ENCODE peak calls at places on chromosomes 11 and 22, in eight cellular contexts. M is neural progenitor cell, N is fibroblast of lung, K is GM20000, X is glutamatergic neuron, S is upper lobe of right lung, F is GM13977, Z is cardiac muscle cell. W is an unnamed sample.
A peak's percentile ranks its signal among the peaks of the same experiment; 100 is the strongest.

GRCh38 chr11:2511421-2512369 is 66.9 kb downstream of the KCNQ1 start:
- DNase-seq in M (peak; percentile 1), N (no peak), K (peak; percentile 10), X (peak; percentile 8), S (peak; percentile 65), F (peak; percentile 15), Z (no peak), W (no peak)

GRCh38 chr22:45503071-45503815 is 560 bp downstream of the FBLN1 start:
- DNase-seq in M (peak; percentile 76), N (no peak), K (no peak), X (peak; percentile 35), S (no peak), F (no peak), Z (no peak), W (no peak)

GRCh38 chr11:47183031-47183856 is 3.0 kb downstream of the PACSIN3 start:
- DNase-seq in M (no peak), N (no peak), K (no peak), X (no peak), S (no peak), F (no peak), Z (no peak), W (no peak)

GRCh38 chr11:27926056-27926455 is 181.9 kb downstream of the KIF18A start:
- DNase-seq in M (no peak), N (peak; percentile 6), K (no peak), X (no peak), S (no peak), F (no peak), Z (no peak), W (no peak)

GRCh38 chr11:66951927-66952337 is 6.3 kb downstream of the PC start:
- DNase-seq in M (no peak), N (peak; percentile 70), K (no peak), X (peak; percentile 76), S (no peak), F (no peak), Z (peak; percentile 45), W (no peak)

GRCh38 chr11:97893612-97894011 is 1127.1 kb upstream of the CNTN5 start:
- DNase-seq in M (no peak), N (no peak), K (no peak), X (peak; percentile 15), S (no peak), F (no peak), Z (no peak), W (no peak)

GRCh38 chr22:48045369-48045768 is 1282.9 kb downstream of the TBC1D22A start:
- DNase-seq in M (no peak), N (no peak), K (peak; percentile 42), X (no peak), S (no peak), F (peak; percentile 49), Z (no peak), W (no peak)

GRCh38 chr11:33309118-33309517 is 51.9 kb downstream of the HIPK3 start:
- DNase-seq in M (no peak), N (no peak), K (no peak), X (no peak), S (no peak), F (no peak), Z (no peak), W (no peak)

GRCh38 chr22:24271406-24271760 is 752 bp downstream of the SPECC1L start:
- DNase-seq in M (no peak), N (peak; percentile 34), K (no peak), X (no peak), S (no peak), F (no peak), Z (no peak), W (no peak)

GRCh38 chr11:128026596-128026995 is 560.8 kb downstream of the ETS1 start:
- DNase-seq in M (no peak), N (peak; percentile 94), K (no peak), X (no peak), S (no peak), F (no peak), Z (no peak), W (no peak)

GRCh38 chr11:32704261-32704660 is 90.2 kb downstream of the CCDC73 start:
- DNase-seq in M (no peak), N (no peak), K (no peak), X (no peak), S (no peak), F (no peak), Z (no peak), W (no peak)

GRCh38 chr22:44431256-44431655 is 66.8 kb downstream of the RTL6 start:
- DNase-seq in M (no peak), N (no peak), K (no peak), X (no peak), S (no peak), F (no peak), Z (no peak), W (no peak)

GRCh38 chr11:17972987-17973386 is 39.9 kb downstream of the SERGEF start:
- DNase-seq in M (peak; percentile 80), N (peak; percentile 94), K (peak; percentile 17), X (peak; percentile 73), S (no peak), F (no peak), Z (peak; percentile 80), W (peak; percentile 40)

GRCh38 chr11:71987521-71987920 is 11.2 kb upstream of the IL18BP start:
- DNase-seq in M (no peak), N (no peak), K (no peak), X (no peak), S (no peak), F (no peak), Z (no peak), W (no peak)

GRCh38 chr11:132231656-132232173 is 861.3 kb downstream of the NTM start:
- DNase-seq in M (no peak), N (no peak), K (no peak), X (no peak), S (no peak), F (no peak), Z (no peak), W (no peak)

GRCh38 chr22:47402876-47403525 is 640.6 kb downstream of the TBC1D22A start:
- DNase-seq in M (no peak), N (no peak), K (no peak), X (no peak), S (peak; percentile 38), F (no peak), Z (no peak), W (no peak)

GRCh38 chr11:41414771-41415440 is 44.5 kb downstream of the LRRC4C start:
- DNase-seq in M (no peak), N (no peak), K (no peak), X (no peak), S (no peak), F (no peak), Z (no peak), W (no peak)

GRCh38 chr22:24482586-24482985 is 12.5 kb upstream of the UPB1 start:
- DNase-seq in M (no peak), N (peak; percentile 63), K (no peak), X (no peak), S (no peak), F (no peak), Z (no peak), W (no peak)

GRCh38 chr11:32333335-32333991 is 101.9 kb downstream of the WT1 start:
- DNase-seq in M (peak; percentile 72), N (peak; percentile 68), K (peak; percentile 51), X (peak; percentile 70), S (peak; percentile 81), F (peak; percentile 43), Z (peak; percentile 38), W (peak; percentile 62)

GRCh38 chr22:23357028-23357427 is 176.7 kb downstream of the BCR start:
- DNase-seq in M (no peak), N (no peak), K (no peak), X (no peak), S (no peak), F (no peak), Z (no peak), W (no peak)

GRCh38 chr11:134469627-134470026 is 57.6 kb upstream of the B3GAT1 start:
- DNase-seq in M (no peak), N (no peak), K (no peak), X (no peak), S (no peak), F (peak; percentile 45), Z (no peak), W (no peak)

GRCh38 chr11:95266751-95267374 is 35.9 kb upstream of the SESN3 start:
- DNase-seq in M (no peak), N (peak; percentile 21), K (no peak), X (no peak), S (no peak), F (no peak), Z (no peak), W (no peak)

GRCh38 chr11:119336744-119337469 is 2.6 kb downstream of the RNF26 start:
- DNase-seq in M (no peak), N (no peak), K (no peak), X (no peak), S (peak; percentile 38), F (no peak), Z (no peak), W (no peak)

GRCh38 chr11:34790620-34791019 is 125.6 kb downstream of the APIP start:
- DNase-seq in M (no peak), N (no peak), K (no peak), X (no peak), S (no peak), F (no peak), Z (no peak), W (no peak)
- TF ChIP-seq CTCF in M (peak; percentile 4), N (no peak), K (no peak), X (no peak), S (no peak), F (no peak), Z (peak; percentile 19), W (peak; percentile 14)

DNA sequence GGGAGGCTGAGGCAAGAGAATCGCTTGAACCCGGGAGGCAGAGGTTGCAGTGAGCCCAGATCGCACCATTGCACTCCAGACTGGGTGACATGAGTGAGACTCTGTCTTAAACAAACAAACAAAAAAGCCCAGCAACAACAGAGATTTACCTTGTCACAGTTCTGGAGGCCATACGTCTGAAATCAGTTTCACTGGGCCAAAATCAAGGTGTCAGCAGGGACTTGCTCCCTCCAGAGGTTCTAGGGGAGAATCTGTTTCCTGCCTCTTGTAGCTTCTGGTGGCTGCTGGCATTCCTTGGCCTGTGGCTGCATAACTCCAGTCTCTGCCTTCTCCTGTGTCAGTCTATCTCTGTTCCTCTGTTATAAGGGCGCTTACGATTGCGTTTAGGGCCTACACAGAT is 1.5 kb downstream of the DDX10 start:
- DNase-seq in M (no peak), N (no peak), K (no peak), X (no peak), S (no peak), F (no peak), Z (no peak), W (no peak)
- TF ChIP-seq CTCF in M (no peak), N (no peak), K (no peak), X (no peak), S (no peak), F (peak; percentile 5), Z (no peak), W (no peak)

GRCh38 chr22:39600491-39601179 is 30.1 kb downstream of the CACNA1I start:
- DNase-seq in M (no peak), N (no peak), K (no peak), X (peak; percentile 66), S (no peak), F (no peak), Z (no peak), W (no peak)
- TF ChIP-seq CTCF in M (no peak), N (no peak), K (no peak), X (no peak), S (no peak), F (no peak), Z (no peak), W (no peak)

DNA sequence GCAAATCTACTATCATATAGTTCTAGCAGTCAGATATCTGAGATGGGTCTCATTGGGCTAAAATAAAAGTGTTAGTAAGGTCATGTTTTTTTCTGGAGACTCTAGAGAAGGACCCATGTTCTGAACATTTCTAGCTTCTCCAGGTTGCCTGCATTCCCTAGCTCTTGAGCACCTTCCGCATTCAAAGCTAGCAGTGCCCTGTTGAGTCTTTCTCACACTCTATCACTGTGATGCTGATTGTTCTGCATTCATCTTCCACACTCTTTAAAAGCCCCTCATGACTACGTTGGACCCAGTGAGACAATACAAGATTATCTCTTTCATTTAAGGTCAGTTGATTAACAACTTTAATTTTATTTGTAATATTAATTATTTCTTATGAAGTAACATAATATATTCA is 433.3 kb upstream of the CHORDC1 start:
- DNase-seq in M (no peak), N (no peak), K (no peak), X (no peak), S (no peak), F (no peak), Z (no peak), W (no peak)
- TF ChIP-seq CTCF in M (no peak), N (no peak), K (no peak), X (no peak), S (no peak), F (no peak), Z (no peak), W (no peak)